ENCODE peak calls at places on chromosomes 4 and X, in five cellular contexts. X is ascending aorta; W is right atrium auricular region; T is lung; D is CD8-positive, alpha-beta memory T cell. Z is an unnamed sample.
A peak's percentile ranks its signal among the peaks of the same experiment; 100 is the strongest.

GRCh38 chr4:55906999-55907398 is 41.7 kb upstream of the CEP135 start:
- DNase-seq in X (no peak), W (no peak), T (no peak), D (no peak), Z (no peak)

GRCh38 chr4:57499786-57500185 is 389.6 kb upstream of the IGFBP7 start:
- DNase-seq in X (no peak), W (no peak), T (no peak), D (no peak), Z (no peak)

GRCh38 chrX:30967516-30967915 is 78.5 kb upstream of the TAB3 start:
- DNase-seq in X (no peak), W (no peak), T (no peak), D (no peak), Z (no peak)

GRCh38 chr4:154692311-154692818 is 51.4 kb upstream of the LRAT start:
- DNase-seq in X (no peak), W (no peak), T (no peak), D (no peak), Z (no peak)

GRCh38 chr4:47692691-47693090 is 145.2 kb downstream of the CORIN start:
- DNase-seq in X (no peak), W (no peak), T (no peak), D (no peak), Z (no peak)

GRCh38 chr4:73068496-73069337 is 799 bp downstream of the COX18 start:
- DNase-seq in X (no peak), W (no peak), T (no peak), D (no peak), Z (no peak)

GRCh38 chr4:123559955-123560669 is 163.5 kb downstream of the SPRY1 start:
- DNase-seq in X (no peak), W (no peak), T (no peak), D (no peak), Z (no peak)

GRCh38 chr4:55941881-55942280 is 6.9 kb upstream of the CEP135 start:
- DNase-seq in X (no peak), W (no peak), T (no peak), D (no peak), Z (no peak)

GRCh38 chr4:180695851-180696250 is 1547.4 kb upstream of the TENM3 start:
- DNase-seq in X (no peak), W (no peak), T (no peak), D (no peak), Z (no peak)

GRCh38 chrX:132751043-132751690 is 207.3 kb downstream of the HS6ST2 start:
- DNase-seq in X (no peak), W (no peak), T (no peak), D (no peak), Z (no peak)

GRCh38 chrX:118847676-118848075 is 24.1 kb downstream of the ZCCHC12 start:
- DNase-seq in X (no peak), W (no peak), T (no peak), D (no peak), Z (no peak)

GRCh38 chrX:150768580-150769190 is 75.5 kb downstream of the MTMR1 start:
- DNase-seq in X (no peak), W (no peak), T (no peak), D (no peak), Z (no peak)

GRCh38 chr4:35541888-35542213 is 702.5 kb downstream of the ARAP2 start:
- DNase-seq in X (no peak), W (no peak), T (no peak), D (no peak), Z (no peak)

GRCh38 chr4:186191266-186192067 is at the start of gene CYP4V2:
- DNase-seq in X (peak; percentile 90), W (peak; percentile 74), T (peak; percentile 80), D (peak; percentile 91), Z (no peak)

GRCh38 chr4:138650917-138651564 is 364.5 kb upstream of the NOCT start:
- DNase-seq in X (no peak), W (no peak), T (no peak), D (no peak), Z (no peak)

GRCh38 chr4:38190717-38191178 is 230.6 kb downstream of the PTTG2 start:
- DNase-seq in X (peak; percentile 90), W (no peak), T (no peak), D (no peak), Z (peak; percentile 40)

GRCh38 chr4:40564815-40565505 is 64.7 kb downstream of the RBM47 start:
- DNase-seq in X (no peak), W (no peak), T (no peak), D (no peak), Z (no peak)

GRCh38 chr4:82560853-82561744 is 689 bp downstream of the TMEM150C start:
- DNase-seq in X (no peak), W (no peak), T (no peak), D (no peak), Z (no peak)

GRCh38 chr4:182828678-182829025 is 88.5 kb downstream of the DCTD start:
- DNase-seq in X (no peak), W (no peak), T (no peak), D (no peak), Z (no peak)

GRCh38 chrX:46770006-46770816 is 11.3 kb upstream of the SLC9A7 start:
- DNase-seq in X (no peak), W (no peak), T (no peak), D (no peak), Z (no peak)

GRCh38 chr4:134627386-134627785 is 425.8 kb upstream of the PABPC4L start:
- DNase-seq in X (no peak), W (no peak), T (no peak), D (no peak), Z (no peak)

GRCh38 chr4:134624365-134624764 is 422.8 kb upstream of the PABPC4L start:
- DNase-seq in X (no peak), W (no peak), T (no peak), D (no peak), Z (no peak)

GRCh38 chr4:134628074-134628473 is 426.5 kb upstream of the PABPC4L start:
- DNase-seq in X (no peak), W (no peak), T (no peak), D (no peak), Z (no peak)

DNA sequence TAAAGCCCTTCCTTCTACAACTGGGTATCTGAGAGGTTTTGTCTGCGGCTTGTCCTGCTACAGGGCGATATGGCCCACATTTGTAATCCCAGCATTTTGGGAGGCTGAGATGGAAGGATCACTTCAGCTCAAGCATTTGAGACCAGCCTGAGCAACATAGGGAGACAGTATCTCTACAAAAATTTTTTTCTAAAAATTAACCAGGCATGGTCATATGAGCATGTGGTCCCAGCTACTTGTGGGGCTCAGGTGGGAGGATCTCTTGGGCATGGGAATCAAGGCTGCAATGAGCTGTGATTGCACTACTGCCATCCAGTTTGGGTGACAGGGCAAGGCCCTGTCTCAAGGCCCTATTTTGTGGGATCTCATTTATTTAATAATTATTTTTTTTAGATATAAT is 420.6 kb upstream of the PABPC4L start:
- DNase-seq in X (no peak), W (no peak), T (no peak), D (no peak), Z (no peak)
- H3K27ac ChIP-seq in X (no peak overlapping the region), W (no peak overlapping the region), T (no peak overlapping the region), D (no peak overlapping the region), Z (no peak overlapping the region)

DNA sequence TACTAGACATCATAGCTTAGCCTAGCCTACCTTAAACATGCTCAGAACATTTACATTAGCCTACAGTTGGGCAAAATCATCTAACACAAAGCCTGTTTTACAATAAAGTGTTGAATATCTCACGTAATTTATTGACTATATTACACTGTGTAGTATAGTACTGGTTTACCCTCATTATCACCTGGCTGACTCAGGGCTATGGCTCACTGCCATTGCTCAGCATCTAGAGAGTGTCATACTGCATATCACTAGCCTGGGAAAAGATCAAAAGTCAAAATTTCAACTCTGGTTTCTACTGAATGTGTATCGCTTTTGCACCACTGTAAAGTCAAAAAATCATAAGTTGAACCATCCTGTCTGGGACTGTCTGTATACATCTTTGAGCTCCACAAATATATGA is 78.6 kb downstream of the CEP44 start:
- DNase-seq in X (no peak), W (no peak), T (no peak), D (no peak), Z (no peak)
- H3K4me3 ChIP-seq in X (no peak overlapping the region), W (no peak overlapping the region), T (no peak overlapping the region), D (no peak overlapping the region), Z (no peak overlapping the region)

DNA sequence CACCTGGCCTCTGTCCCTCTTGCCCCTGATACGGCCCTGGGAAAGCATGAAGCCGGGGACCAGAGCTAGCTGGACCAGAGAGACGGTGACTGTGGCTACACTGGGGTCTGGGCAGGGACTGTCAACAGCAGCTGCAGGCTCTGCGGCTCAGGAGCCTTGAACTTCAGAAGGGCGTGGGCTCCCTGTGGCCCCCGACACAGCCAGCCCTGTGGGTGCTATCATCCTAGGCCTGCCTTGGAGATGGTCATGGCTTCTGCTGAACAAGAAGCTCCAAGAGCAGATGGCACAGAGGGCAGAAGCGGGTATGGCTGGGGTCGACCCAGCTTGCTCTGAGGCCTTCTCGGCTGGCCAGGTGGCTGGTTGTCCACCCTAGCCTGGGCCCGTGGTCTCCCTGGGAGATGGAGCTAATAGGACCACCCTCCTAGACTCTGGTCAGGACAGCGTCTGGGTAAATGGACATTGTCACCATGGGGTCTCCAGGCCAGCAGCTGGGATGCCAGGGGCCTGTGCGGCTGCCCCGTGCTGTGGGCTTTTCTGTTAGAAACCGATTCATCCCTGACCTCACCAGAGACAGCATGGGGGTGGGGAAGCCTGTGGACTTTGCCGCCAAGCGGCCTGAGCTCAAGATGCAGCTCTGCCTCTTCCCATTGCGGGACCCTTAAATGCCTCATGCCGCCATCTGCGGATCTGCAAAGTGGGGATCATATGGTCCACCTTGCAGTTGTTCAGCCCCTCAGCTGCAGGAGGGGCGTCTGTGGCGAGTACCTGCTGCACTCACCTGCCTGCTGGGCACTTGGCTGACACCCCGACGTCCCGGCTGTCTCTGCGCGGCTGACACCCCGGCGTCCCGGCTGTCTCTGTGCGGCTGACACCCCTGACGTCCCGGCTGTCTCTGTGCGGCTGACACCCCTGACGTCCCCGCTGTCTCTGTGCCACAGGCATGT is 21.1 kb downstream of the CPZ start:
- DNase-seq in X (no peak), W (no peak), T (no peak), D (no peak), Z (no peak)
- H3K27ac ChIP-seq in X (no peak overlapping the region), W (no peak overlapping the region), T (no peak overlapping the region), D (no peak overlapping the region), Z (no peak overlapping the region)

DNA sequence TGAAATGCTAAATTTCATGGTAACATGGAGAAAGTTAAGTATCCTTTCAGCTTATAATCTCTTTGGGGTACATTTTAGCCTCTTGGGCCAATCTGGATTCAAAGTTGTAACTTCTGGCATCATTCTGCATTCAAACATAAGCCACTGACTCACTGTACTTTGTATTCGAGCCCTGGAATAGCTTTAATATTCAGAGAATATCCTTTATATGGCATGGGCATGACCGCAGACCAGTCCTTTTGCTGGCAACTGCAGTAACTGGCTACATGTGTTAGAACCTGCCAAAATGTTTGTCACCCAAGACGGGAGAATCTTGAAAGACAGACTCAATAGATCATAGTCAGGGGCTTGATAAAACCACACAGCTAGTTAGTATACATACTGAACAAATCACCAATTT is 3.3 kb downstream of the GASK1B start:
- DNase-seq in X (no peak), W (no peak), T (no peak), D (no peak), Z (no peak)
- H3K4me3 ChIP-seq in X (peak overlapping the region; percentile 88), W (peak overlapping the region; percentile 69), T (no peak overlapping the region), D (no peak overlapping the region), Z (peak overlapping the region; percentile 84)

DNA sequence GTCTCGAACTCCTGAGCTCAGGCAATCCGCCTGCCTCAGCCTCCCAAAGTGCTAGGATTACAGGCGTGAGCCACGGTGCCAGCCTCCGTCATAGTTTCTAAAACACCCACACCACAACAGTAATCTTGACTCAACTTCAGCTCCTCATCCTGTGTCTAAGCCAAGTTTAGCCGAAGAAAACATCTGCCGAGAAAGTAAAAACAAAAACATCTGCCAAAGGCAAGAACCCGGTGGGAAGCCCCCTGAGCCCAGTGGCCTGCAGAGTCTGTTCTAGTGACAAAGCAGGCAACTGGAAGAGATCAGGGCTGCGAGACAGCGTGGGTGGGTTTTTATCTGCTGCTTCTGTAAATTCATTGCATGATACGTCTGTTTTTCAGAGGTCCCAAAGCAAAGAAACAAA is 26.6 kb upstream of the CD99 start:
- DNase-seq in X (no peak), W (peak; percentile 60), T (no peak), D (no peak), Z (peak; percentile 17)
- H3K27ac ChIP-seq in X (no peak overlapping the region), W (no peak overlapping the region), T (no peak overlapping the region), D (no peak overlapping the region), Z (no peak overlapping the region)